ENCODE peak calls at places on chromosomes 12 and 14, in eight cellular contexts. J is HTR-8/SVneo, F is substantia nigra, T is AG10803, A is dorsolateral prefrontal cortex, C is WTC11, Y is hypothalamus, Z is epithelial cell of esophagus. S is an unnamed sample.

GRCh38 chr12:11812558-11813421 is 163.3 kb downstream of the ETV6 start:
- DNase-seq in Y (peak; percentile 48), Z (peak; percentile 22), J (no peak), T (peak; percentile 31), F (peak; percentile 63), C (peak; percentile 45), A (peak; percentile 66), S (peak; percentile 47)

GRCh38 chr12:11684393-11684792 is 34.9 kb downstream of the ETV6 start:
- DNase-seq in C (no peak), Y (no peak), T (no peak), Z (peak; percentile 59), A (no peak), J (no peak), F (no peak), S (no peak)

GRCh38 chr14:89011727-89012271 is 187.3 kb downstream of the TTC8 start:
- DNase-seq in Z (peak; percentile 37), F (no peak), A (no peak), T (no peak), C (no peak), Y (no peak), J (no peak), S (no peak)

GRCh38 chr12:2335109-2335508 is 282.3 kb downstream of the CACNA1C start:
- DNase-seq in T (no peak), Z (no peak), F (no peak), Y (no peak), A (no peak), J (peak; percentile 84), C (no peak), S (no peak)

GRCh38 chr12:68924546-68924945 is 8.4 kb downstream of the CPM start:
- DNase-seq in Y (no peak), F (no peak), A (no peak), J (no peak), C (no peak), T (no peak), Z (no peak), S (no peak)

GRCh38 chr12:46674818-46675217 is 151.0 kb downstream of the SLC38A4 start:
- DNase-seq in Z (peak; percentile 95), Y (no peak), T (no peak), J (no peak), C (no peak), F (no peak), A (no peak), S (no peak)

GRCh38 chr12:49872781-49873181 is 29.9 kb upstream of the BCDIN3D start:
- DNase-seq in F (peak; percentile 45), J (no peak), T (no peak), Y (peak; percentile 34), A (no peak), Z (peak; percentile 42), C (no peak), S (peak; percentile 1)

GRCh38 chr12:101325590-101325989 is 45.7 kb downstream of the UTP20 start:
- DNase-seq in Y (no peak), Z (no peak), A (no peak), T (no peak), C (no peak), F (no peak), J (no peak), S (no peak)

GRCh38 chr12:51028126-51028810 is 2.1 kb upstream of the SLC11A2 start:
- DNase-seq in Y (peak; percentile 15), C (no peak), Z (peak; percentile 84), T (peak; percentile 46), J (peak; percentile 65), F (peak; percentile 41), A (no peak), S (no peak)

GRCh38 chr14:50106178-50106577 is 10.2 kb downstream of the VCPKMT start:
- DNase-seq in J (no peak), F (no peak), C (no peak), Z (no peak), Y (no peak), T (no peak), A (no peak), S (no peak)

GRCh38 chr12:78473561-78473960 is 391.0 kb upstream of the SYT1 start:
- DNase-seq in Y (no peak), A (no peak), T (no peak), Z (no peak), J (no peak), F (no peak), C (no peak), S (no peak)

GRCh38 chr12:90055071-90055470 is 346.4 kb upstream of the ATP2B1 start:
- DNase-seq in A (no peak), Y (no peak), Z (no peak), F (no peak), J (no peak), T (no peak), C (no peak), S (no peak)

GRCh38 chr12:103839103-103839502 is 1.9 kb downstream of the NT5DC3 start:
- DNase-seq in F (no peak), A (no peak), Y (no peak), Z (no peak), T (no peak), C (no peak), J (no peak), S (no peak)

GRCh38 chr12:128068211-128068610 is 198.8 kb upstream of the TMEM132C start:
- DNase-seq in T (no peak), Y (no peak), A (no peak), C (no peak), Z (no peak), F (no peak), J (no peak), S (no peak)

GRCh38 chr12:131390408-131391100 is 320.3 kb upstream of the SFSWAP start:
- DNase-seq in F (peak; percentile 22), C (peak; percentile 74), Y (peak; percentile 27), T (no peak), Z (no peak), J (peak; percentile 30), A (no peak), S (peak; percentile 86)

GRCh38 chr12:21607701-21608100 is 3.1 kb upstream of the GYS2 start:
- DNase-seq in Y (no peak), Z (peak; percentile 40), C (no peak), A (no peak), F (no peak), J (no peak), T (peak; percentile 42), S (no peak)

GRCh38 chr12:49632401-49632800 is 9.0 kb downstream of the PRPF40B start:
- DNase-seq in Z (no peak), A (no peak), J (no peak), F (no peak), C (no peak), Y (no peak), T (no peak), S (no peak)

GRCh38 chr12:42372154-42372791 is 46.3 kb downstream of the PPHLN1 start:
- DNase-seq in T (peak; percentile 38), Z (peak; percentile 60), F (peak; percentile 13), Y (no peak), C (no peak), A (no peak), J (peak; percentile 46), S (peak; percentile 68)

GRCh38 chr12:72570601-72571000 is 298.4 kb downstream of the TRHDE start:
- DNase-seq in T (no peak), C (peak; percentile 70), J (no peak), Y (no peak), Z (peak; percentile 2), F (no peak), A (no peak), S (peak; percentile 36)

GRCh38 chr12:4032906-4033628 is 159.9 kb upstream of the PARP11 start:
- DNase-seq in Y (no peak), Z (peak; percentile 97), C (no peak), T (peak; percentile 37), A (no peak), F (no peak), J (no peak), S (no peak)

GRCh38 chr12:102702447-102703114 is 214.5 kb downstream of the PAH start:
- DNase-seq in T (peak; percentile 79), A (no peak), Z (peak; percentile 53), Y (no peak), C (peak; percentile 61), J (peak; percentile 13), F (peak; percentile 8), S (peak; percentile 71)

GRCh38 chr14:86646688-86647687 is 1117.0 kb downstream of the FLRT2 start:
- DNase-seq in A (no peak), T (peak; percentile 5), Z (peak; percentile 57), Y (no peak), J (no peak), F (no peak), C (no peak), S (no peak)

GRCh38 chr12:109731806-109732205 is 18.2 kb downstream of the FAM222A start:
- DNase-seq in A (peak; percentile 35), Z (no peak), F (no peak), J (no peak), C (peak; percentile 8), Y (no peak), T (no peak), S (no peak)

GRCh38 chr14:100526632-100527031 is 60.6 kb downstream of the BEGAIN start:
- DNase-seq in Z (no peak), C (peak; percentile 10), J (no peak), T (no peak), F (no peak), Y (no peak), A (peak; percentile 25), S (no peak)

GRCh38 chr12:42236017-42236416 is 2.0 kb downstream of the YAF2 start:
- DNase-seq in C (no peak), F (no peak), T (peak; percentile 43), Z (no peak), Y (no peak), A (no peak), J (no peak), S (no peak)

GRCh38 chr12:6018265-6018664 is 73.2 kb upstream of the ANO2 start:
- DNase-seq in T (no peak), J (no peak), C (no peak), F (no peak), A (no peak), Y (no peak), Z (no peak), S (no peak)

GRCh38 chr12:89073027-89073398 is 279.3 kb downstream of the DUSP6 start:
- DNase-seq in A (no peak), J (no peak), Z (peak; percentile 56), F (no peak), C (no peak), Y (no peak), T (peak; percentile 65), S (no peak)

GRCh38 chr12:12008232-12008850 is 62.4 kb upstream of the BCL2L14 start:
- DNase-seq in Y (no peak), Z (no peak), C (peak; percentile 52), T (no peak), A (no peak), F (no peak), J (no peak), S (peak; percentile 48)

GRCh38 chr12:132056320-132056719 is 87.8 kb downstream of the DDX51 start:
- DNase-seq in A (no peak), J (no peak), Z (no peak), C (no peak), Y (no peak), F (no peak), T (no peak), S (no peak)

GRCh38 chr14:32342151-32342853 is 13.2 kb downstream of the AKAP6 start:
- DNase-seq in J (no peak), C (no peak), Y (no peak), T (no peak), F (no peak), Z (peak; percentile 98), A (no peak), S (no peak)

GRCh38 chr14:95361373-95362179 is 41.9 kb upstream of the CLMN start:
- DNase-seq in Z (peak; percentile 27), A (peak; percentile 46), J (no peak), F (peak; percentile 40), Y (no peak), T (no peak), C (peak; percentile 81), S (peak; percentile 87)

S was measured in iPS-NIHi11.